ENCODE peak calls at places on chromosomes 12 and 14, in seven cellular contexts. C, I, A, R, V, N and K are unnamed samples. For H3K36me3 and H3K4me1, the result is how much of the 10 kb centered on the place peaks cover.

GRCh38 chr14:102930753-102931579 is 8.5 kb downstream of the AMN start:
- DNase-seq in N (peak), V (no peak), I (peak), C (peak), A (peak), R (peak), K (no peak)

GRCh38 chr12:30243426-30243825 is 452.2 kb downstream of the IPO8 start:
- DNase-seq in I (no peak), V (no peak), R (no peak), A (no peak), C (no peak), N (no peak), K (no peak)

GRCh38 chr12:76568888-76569551 is 9.4 kb upstream of the OSBPL8 start:
- DNase-seq in I (no peak), C (no peak), N (no peak), A (no peak), V (no peak), R (no peak), K (no peak)

GRCh38 chr12:52191841-52192791 is at the start of gene KRT80:
- DNase-seq in V (no peak), A (no peak), R (peak), I (peak), C (peak), N (peak), K (peak)

GRCh38 chr12:120060196-120060595 is 56.4 kb downstream of the RAB35 start:
- DNase-seq in V (no peak), I (no peak), R (no peak), N (no peak), A (no peak), C (no peak), K (no peak)

GRCh38 chr12:102965281-102966155 is 8.0 kb downstream of the ASCL1 start:
- DNase-seq in N (no peak), V (no peak), R (no peak), A (peak), C (no peak), I (no peak), K (no peak)

GRCh38 chr12:80320121-80320678 is 123.8 kb upstream of the PTPRQ start:
- DNase-seq in V (no peak), N (no peak), I (no peak), R (no peak), C (no peak), A (no peak), K (no peak)

GRCh38 chr12:777550-778047 is 25.2 kb downstream of the WNK1 start:
- DNase-seq in R (no peak), V (no peak), C (no peak), A (no peak), N (no peak), I (no peak), K (no peak)

GRCh38 chr14:103422981-103423600 is 37.9 kb downstream of the MARK3 start:
- DNase-seq in N (no peak), V (no peak), C (peak), A (no peak), I (peak), R (no peak), K (no peak)

GRCh38 chr12:100427078-100427477 is 46.6 kb upstream of the NR1H4 start:
- DNase-seq in I (peak), V (no peak), N (peak), C (peak), R (no peak), A (no peak), K (no peak)

GRCh38 chr12:3713483-3713882 is 39.4 kb downstream of the CRACR2A start:
- DNase-seq in R (no peak), A (no peak), V (no peak), N (no peak), C (no peak), I (no peak), K (no peak)

GRCh38 chr14:36820901-36821300 is 159.2 kb downstream of the PAX9 start:
- DNase-seq in I (no peak), V (no peak), A (no peak), C (no peak), N (no peak), R (no peak), K (no peak)

GRCh38 chr14:30915596-30915995 is 41.2 kb downstream of the COCH start:
- DNase-seq in C (no peak), N (no peak), A (no peak), V (no peak), R (no peak), I (peak), K (no peak)

GRCh38 chr14:58907803-58908202 is 270.0 kb downstream of the DACT1 start:
- DNase-seq in V (no peak), N (no peak), R (no peak), A (no peak), C (peak), I (no peak), K (no peak)

GRCh38 chr12:122045262-122045661 is 23.6 kb downstream of the BCL7A start:
- DNase-seq in N (no peak), V (no peak), I (no peak), C (no peak), A (no peak), R (no peak), K (no peak)

GRCh38 chr12:52231305-52232232 is 1.5 kb upstream of the KRT7 start:
- DNase-seq in I (no peak), R (no peak), A (no peak), C (no peak), V (no peak), N (no peak), K (no peak)

GRCh38 chr12:123894823-123895338 is 77.8 kb downstream of the CCDC92 start:
- DNase-seq in A (no peak), I (no peak), V (no peak), R (no peak), C (no peak), N (no peak), K (no peak)

GRCh38 chr12:27515671-27516070 is 8.3 kb upstream of the PPFIBP1 start:
- DNase-seq in V (no peak), N (no peak), C (no peak), A (no peak), I (no peak), R (no peak), K (no peak)

GRCh38 chr12:28622416-28622815 is 432.2 kb downstream of the CCDC91 start:
- DNase-seq in C (peak), N (no peak), V (no peak), A (no peak), R (no peak), I (peak), K (no peak)

GRCh38 chr12:93803408-93803807 is 126.2 kb downstream of the CRADD start:
- DNase-seq in R (no peak), C (peak), N (peak), I (peak), V (no peak), A (peak), K (no peak)

GRCh38 chr12:89674326-89674942 is 34.2 kb downstream of the ATP2B1 start:
- DNase-seq in N (no peak), C (no peak), A (no peak), I (no peak), V (peak), R (no peak), K (no peak)

GRCh38 chr14:75092698-75093097 is 23.3 kb downstream of the ZC2HC1C start:
- DNase-seq in C (no peak), N (no peak), V (no peak), A (peak), R (no peak), I (no peak), K (no peak)

GRCh38 chr14:75088153-75088552 is 18.7 kb downstream of the ZC2HC1C start:
- DNase-seq in I (no peak), N (no peak), A (peak), C (no peak), R (no peak), V (no peak), K (no peak)

GRCh38 chr14:75091251-75091650 is 21.8 kb downstream of the ZC2HC1C start:
- DNase-seq in A (peak), I (no peak), N (no peak), V (no peak), R (no peak), C (no peak), K (no peak)

GRCh38 chr14:75088566-75089373 is 19.3 kb downstream of the ZC2HC1C start:
- DNase-seq in A (peak), V (peak), R (peak), N (peak), I (peak), C (peak), K (peak)

GRCh38 chr14:75090353-75090752 is 20.9 kb downstream of the ZC2HC1C start:
- DNase-seq in C (peak), R (no peak), V (no peak), I (peak), A (no peak), N (no peak), K (no peak)
- H3K36me3 ChIP-seq in C (under half), R (under half), V (half or more), I (half or more), A (under half), N (under half), K (under half)

GRCh38 chr14:95472819-95473251 is 43.6 kb downstream of the SYNE3 start:
- DNase-seq in R (no peak), A (no peak), N (no peak), I (peak), C (no peak), V (no peak), K (no peak)

GRCh38 chr14:95474486-95474885 is 42.0 kb downstream of the SYNE3 start:
- DNase-seq in C (no peak), R (no peak), V (no peak), I (no peak), N (no peak), A (no peak), K (no peak)

GRCh38 chr14:95475540-95476240 is 40.8 kb downstream of the SYNE3 start:
- DNase-seq in C (no peak), N (no peak), A (no peak), R (no peak), I (no peak), V (no peak), K (no peak)

GRCh38 chr14:95476747-95477146 is 39.7 kb downstream of the SYNE3 start:
- DNase-seq in V (no peak), I (no peak), R (no peak), A (no peak), C (no peak), N (no peak), K (no peak)

GRCh38 chr14:95474941-95475340 is 41.5 kb downstream of the SYNE3 start:
- DNase-seq in N (no peak), A (no peak), I (no peak), V (no peak), R (no peak), C (no peak), K (no peak)
- H3K4me1 ChIP-seq in N (under half), A (under half), I (under half), V (under half), R (under half), C (under half), K (under half)

GRCh38 chr12:115335594-115335993 is 651.6 kb upstream of the TBX3 start:
- DNase-seq in I (no peak), V (no peak), N (no peak), R (no peak), A (no peak), C (no peak), K (no peak)

GRCh38 chr12:115338566-115339294 is 654.8 kb upstream of the TBX3 start:
- DNase-seq in V (no peak), R (no peak), C (no peak), N (no peak), A (no peak), I (no peak), K (no peak)

GRCh38 chr12:115336506-115336905 is 652.5 kb upstream of the TBX3 start:
- DNase-seq in A (no peak), I (no peak), C (no peak), N (no peak), V (no peak), R (no peak), K (no peak)

GRCh38 chr12:115335048-115335447 is 651.1 kb upstream of the TBX3 start:
- DNase-seq in R (no peak), A (no peak), I (no peak), N (no peak), C (no peak), V (no peak), K (no peak)

GRCh38 chr12:115337693-115338543 is 653.9 kb upstream of the TBX3 start:
- DNase-seq in V (no peak), A (no peak), I (peak), R (no peak), C (peak), N (peak), K (peak)
- H3K27ac ChIP-seq in V (no peak), A (no peak), I (no peak), R (peak), C (peak), N (no peak), K (peak)

DNA sequence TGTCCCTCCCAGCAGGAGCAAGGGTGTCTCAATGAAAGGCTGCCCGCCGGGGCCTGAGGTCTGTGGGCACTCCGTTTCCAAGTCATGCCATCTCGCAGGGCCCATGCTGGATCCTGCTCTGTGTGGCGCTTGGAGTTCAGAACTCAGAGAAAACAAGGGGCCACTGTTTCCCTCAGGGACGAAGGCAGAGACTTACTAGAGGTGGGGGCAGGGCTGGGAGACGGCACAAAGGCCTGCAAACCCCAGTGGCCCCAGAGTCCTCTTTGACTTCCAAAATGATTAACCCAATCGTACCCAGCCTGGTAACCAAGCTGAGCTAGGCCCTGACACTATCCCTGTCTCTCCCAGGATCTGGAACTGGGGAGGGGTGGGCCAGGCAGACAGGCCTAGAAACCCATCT is 95.8 kb downstream of the ITPK1 start:
- DNase-seq in A (peak), C (no peak), R (no peak), N (no peak), I (no peak), V (no peak), K (no peak)
- H3K36me3 ChIP-seq in A (under half), C (under half), R (under half), N (under half), I (under half), V (under half), K (under half)

GRCh38 chr14:100440207-100440631 is 117.1 kb downstream of the SLC25A47 start:
- DNase-seq in I (peak), C (peak), R (peak), V (peak), N (peak), A (peak), K (no peak)
- H3K4me1 ChIP-seq in I (under half), C (under half), R (under half), V (under half), N (under half), A (under half), K (under half)

DNA sequence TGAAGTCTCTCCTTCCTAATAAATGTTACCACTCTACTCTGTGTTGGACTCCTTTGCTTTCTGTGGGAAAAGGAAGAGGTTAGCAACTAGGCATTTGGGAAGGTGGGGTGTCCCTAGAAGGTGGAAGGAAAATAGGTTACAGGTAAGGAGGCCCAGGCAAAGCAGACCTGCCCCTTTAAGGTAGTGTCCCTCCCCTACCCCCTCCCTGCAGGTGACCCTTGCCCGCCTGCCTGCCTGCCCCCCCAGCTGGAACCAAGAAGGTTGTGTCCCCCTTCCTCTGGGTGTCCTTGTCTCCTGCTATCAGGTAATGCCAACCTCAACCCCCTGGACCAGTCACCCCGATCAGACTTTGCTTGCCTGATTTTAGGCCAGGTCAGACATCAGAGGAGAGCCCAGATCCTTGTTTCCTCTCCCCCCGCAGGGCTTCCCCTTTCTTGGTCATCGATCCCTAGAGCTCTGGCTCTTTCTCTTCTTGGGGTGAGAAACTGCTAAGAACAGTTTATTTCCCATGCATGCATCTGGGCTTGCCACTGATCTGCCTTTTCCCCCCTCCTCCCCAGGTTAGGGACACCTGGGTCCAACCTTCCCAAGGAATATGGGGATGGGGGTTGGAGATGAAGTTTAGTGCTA is at the start of gene SLC39A5:
- DNase-seq in I (no peak), N (no peak), A (no peak), R (no peak), V (no peak), C (no peak), K (no peak)
- H3K27ac ChIP-seq in I (no peak), N (peak), A (no peak), R (no peak), V (no peak), C (no peak), K (no peak)